ENCODE peak calls at places on chromosomes 3 and 15, in seven cellular contexts. C is smooth muscle cell of the brain vasculature, H is cardiac muscle cell, T is lung microvascular endothelial cell, B is left ventricle myocardium superior, F is substantia nigra, S is astrocyte. Z is an unnamed sample.

GRCh38 chr3:136621628-136622027 is 130.6 kb downstream of the STAG1 start:
- DNase-seq in C (no peak), B (no peak), T (no peak), F (no peak), S (peak; percentile 22), H (no peak), Z (no peak)

GRCh38 chr15:88580532-88580931 is 34.1 kb upstream of the DET1 start:
- DNase-seq in F (no peak), B (no peak), C (no peak), T (peak; percentile 75), H (no peak), S (no peak), Z (no peak)

GRCh38 chr3:128620268-128620691 is 30.3 kb downstream of the RPN1 start:
- DNase-seq in T (no peak), B (no peak), C (no peak), H (no peak), S (no peak), F (no peak), Z (no peak)

GRCh38 chr15:37931868-37932267 is 2.6 kb upstream of the TMCO5A start:
- DNase-seq in H (no peak), B (no peak), C (no peak), F (no peak), T (no peak), S (peak; percentile 43), Z (no peak)

GRCh38 chr3:7875858-7876442 is 625.7 kb upstream of the LMCD1 start:
- DNase-seq in T (no peak), C (no peak), H (no peak), S (peak; percentile 95), F (no peak), B (no peak), Z (no peak)

GRCh38 chr3:160384639-160385312 is 14.2 kb downstream of the IFT80 start:
- DNase-seq in C (no peak), S (no peak), F (no peak), B (no peak), T (no peak), H (no peak), Z (no peak)

GRCh38 chr3:115652738-115653137 is 29.4 kb downstream of the GAP43 start:
- DNase-seq in S (no peak), B (no peak), F (no peak), C (no peak), H (no peak), T (no peak), Z (no peak)

GRCh38 chr3:115975353-115975752 is 352.0 kb downstream of the GAP43 start:
- DNase-seq in T (no peak), C (peak; percentile 50), B (no peak), F (no peak), S (peak; percentile 94), H (no peak), Z (no peak)

GRCh38 chr3:151351216-151351615 is 21.9 kb upstream of the P2RY13 start:
- DNase-seq in F (no peak), S (no peak), T (no peak), H (no peak), B (no peak), C (no peak), Z (no peak)

GRCh38 chr3:24513463-24513862 is 18.8 kb upstream of the THRB start:
- DNase-seq in B (no peak), F (no peak), T (no peak), S (no peak), C (no peak), H (no peak), Z (no peak)

GRCh38 chr3:193833592-193833991 is 240.6 kb downstream of the OPA1 start:
- DNase-seq in F (no peak), S (no peak), T (no peak), H (no peak), B (no peak), C (no peak), Z (no peak)